ENCODE peak calls at places on chromosomes 11 and 22, in four cellular contexts. U is tibial nerve, K is activated T-cell treated with anti-CD3 and anti-CD28 coated beads for 1 hour, S is right atrium auricular region. O is an unnamed sample.
A peak's percentile ranks its signal among the peaks of the same experiment; 100 is the strongest.

GRCh38 chr11:58301576-58301975 is 33.5 kb upstream of the OR10W1 start:
- DNase-seq in K (no peak), U (no peak), S (no peak), O (no peak)

GRCh38 chr22:20591660-20592310 is 84.4 kb downstream of the MED15 start:
- DNase-seq in U (no peak), S (no peak), K (no peak), O (no peak)

GRCh38 chr11:125070699-125071254 is 7.7 kb downstream of the SLC37A2 start:
- DNase-seq in K (no peak), U (peak; percentile 76), S (peak; percentile 76), O (no peak)

GRCh38 chr11:10441021-10441523 is 14.0 kb upstream of the AMPD3 start:
- DNase-seq in S (no peak), K (no peak), U (no peak), O (no peak)

GRCh38 chr22:31286360-31287255 is 5.7 kb downstream of the PIK3IP1 start:
- DNase-seq in S (no peak), K (no peak), U (peak; percentile 55), O (peak; percentile 69)

GRCh38 chr11:112345708-112346107 is 85.0 kb upstream of the PLET1 start:
- DNase-seq in K (no peak), U (no peak), S (no peak), O (no peak)

GRCh38 chr11:118797510-118797909 is 6.5 kb upstream of the DDX6 start:
- DNase-seq in S (no peak), U (no peak), K (no peak), O (no peak)

GRCh38 chr22:36083056-36083455 is 54.4 kb upstream of the RBFOX2 start:
- DNase-seq in S (no peak), K (no peak), U (no peak), O (no peak)

GRCh38 chr11:133917921-133918605 is 38.7 kb downstream of the IGSF9B start:
- DNase-seq in K (no peak), U (no peak), S (no peak), O (no peak)

GRCh38 chr11:110355011-110355744 is 58.8 kb upstream of the RDX start:
- DNase-seq in K (no peak), U (no peak), S (peak; percentile 53), O (no peak)

GRCh38 chr11:77557553-77557952 is 32.2 kb upstream of the AQP11 start:
- DNase-seq in K (no peak), U (no peak), S (no peak), O (no peak)

GRCh38 chr11:1194231-1194976 is 28.5 kb upstream of the MUC5B start:
- DNase-seq in U (no peak), K (no peak), S (no peak), O (no peak)

GRCh38 chr11:71086687-71087258 is 165.6 kb downstream of the SHANK2 start:
- DNase-seq in S (no peak), K (no peak), U (no peak), O (no peak)

GRCh38 chr11:60095477-60096120 is 7.1 kb downstream of the MS4A2 start:
- DNase-seq in K (no peak), U (no peak), S (no peak), O (no peak)

GRCh38 chr11:12981879-12982531 is 27.1 kb upstream of the RASSF10 start:
- DNase-seq in U (no peak), S (no peak), K (no peak), O (no peak)

GRCh38 chr11:7882860-7883259 is 48.2 kb downstream of the OR10A6 start:
- DNase-seq in S (no peak), K (no peak), U (no peak), O (no peak)

GRCh38 chr22:32333141-32333768 is 24.4 kb upstream of the RFPL3 start:
- DNase-seq in S (peak; percentile 44), U (no peak), K (no peak), O (no peak)

GRCh38 chr11:8309862-8310261 is 46.2 kb upstream of the LMO1 start:
- DNase-seq in K (no peak), S (no peak), U (no peak), O (no peak)

GRCh38 chr11:95157824-95158223 is 68.2 kb downstream of the ENDOD1 start:
- DNase-seq in S (no peak), U (no peak), K (no peak), O (no peak)

GRCh38 chr11:72100462-72100861 is 2.6 kb downstream of the LAMTOR1 start:
- DNase-seq in S (no peak), U (no peak), K (no peak), O (no peak)

GRCh38 chr11:113723706-113724246 is 17.7 kb upstream of the TMPRSS5 start:
- DNase-seq in U (no peak), K (no peak), S (no peak), O (no peak)

GRCh38 chr11:11382858-11383532 is 29.9 kb upstream of the CSNK2A3 start:
- DNase-seq in S (no peak), U (no peak), K (no peak), O (no peak)

GRCh38 chr11:115527534-115528125 is 23.4 kb upstream of the CADM1 start:
- DNase-seq in S (no peak), U (no peak), K (no peak), O (no peak)

GRCh38 chr22:38269466-38269865 is 3.3 kb downstream of the TMEM184B start:
- DNase-seq in S (no peak), U (no peak), K (no peak), O (no peak)

GRCh38 chr11:46977940-46978595 is 41.5 kb downstream of the CSTPP1 start:
- DNase-seq in K (no peak), U (no peak), S (no peak), O (no peak)

GRCh38 chr11:65743928-65744698 is 23.5 kb upstream of the RNASEH2C start:
- DNase-seq in S (no peak), K (no peak), U (no peak), O (no peak)

GRCh38 chr11:86251285-86251830 is 6.8 kb downstream of the EED start:
- DNase-seq in K (no peak), U (no peak), S (no peak), O (no peak)

GRCh38 chr22:25833676-25834075 is 91.7 kb downstream of the MYO18B start:
- DNase-seq in U (no peak), K (no peak), S (no peak), O (no peak)

GRCh38 chr11:37786214-37786755 is 1188.2 kb upstream of the RAG2 start:
- DNase-seq in U (no peak), S (no peak), K (no peak), O (no peak)

O was measured in effector CD4-positive, alpha-beta T cell.